ENCODE peak calls at places on chromosome 19, in seven cellular contexts. D, M, L, P, Z, X and G are unnamed samples.

GRCh38 chr19:33902802-33903488 is 106.3 kb downstream of the KCTD15 start:
- DNase-seq in Z (no peak), L (no peak), D (peak), M (no peak), X (no peak), P (no peak), G (no peak)

GRCh38 chr19:39126593-39127187 is 1.1 kb downstream of the PAK4 start:
- DNase-seq in L (no peak), P (no peak), Z (no peak), X (peak), D (peak), M (peak), G (no peak)

GRCh38 chr19:32570081-32570785 is 10.8 kb upstream of the PDCD5 start:
- DNase-seq in Z (peak), D (peak), L (peak), X (peak), M (peak), P (peak), G (no peak)

GRCh38 chr19:51272183-51272817 is 21.4 kb downstream of the SIGLECL1 start:
- DNase-seq in P (no peak), L (no peak), D (no peak), X (no peak), Z (peak), M (no peak), G (no peak)

GRCh38 chr19:55479451-55480230 is 3.2 kb downstream of the ZNF628 start:
- DNase-seq in X (no peak), M (no peak), Z (no peak), L (no peak), D (no peak), P (no peak), G (no peak)

GRCh38 chr19:45191324-45191845 is 12.8 kb downstream of the BLOC1S3 start:
- DNase-seq in P (no peak), X (no peak), L (no peak), Z (no peak), D (no peak), M (no peak), G (no peak)

GRCh38 chr19:48244289-48244688 is 11.4 kb downstream of the CARD8 start:
- DNase-seq in P (peak), X (peak), D (no peak), L (peak), M (peak), Z (no peak), G (no peak)

GRCh38 chr19:30316560-30317106 is 55.6 kb upstream of the ZNF536 start:
- DNase-seq in X (no peak), Z (no peak), L (no peak), P (no peak), D (no peak), M (no peak), G (peak)

GRCh38 chr19:1691589-1692290 is 39.3 kb upstream of the TCF3 start:
- DNase-seq in X (no peak), D (no peak), Z (no peak), P (no peak), L (no peak), M (no peak), G (no peak)

GRCh38 chr19:30001794-30002193 is 59.8 kb downstream of the URI1 start:
- DNase-seq in D (no peak), M (peak), P (no peak), Z (no peak), L (no peak), X (peak), G (no peak)

GRCh38 chr19:4057913-4058695 is 8.6 kb downstream of the ZBTB7A start:
- DNase-seq in L (peak), P (no peak), D (peak), Z (peak), X (peak), M (peak), G (peak)

GRCh38 chr19:14031719-14032480 is at the start of gene IL27RA:
- DNase-seq in Z (no peak), X (peak), M (peak), P (peak), L (peak), D (peak), G (no peak)